ENCODE peak calls at places on chromosomes 4 and X, in ten cellular contexts. E is left ventricle myocardium inferior, D is GM12864, L is thyroid gland, J is BE2C, T is mucosa of descending colon, K is fibroblast of pulmonary artery, X is ascending aorta, W is AG04450, Q is tibial nerve. N is an unnamed sample.

GRCh38 chrX:19677121-19677520 is 161.8 kb upstream of the MAP3K15 start:
- DNase-seq in E (no peak), X (no peak), T (no peak), L (no peak), J (no peak), K (no peak), Q (no peak), W (no peak), D (no peak), N (no peak)

GRCh38 chr4:48300004-48300403 is 30.4 kb upstream of the TEC start:
- DNase-seq in K (no peak), Q (no peak), E (no peak), L (no peak), X (no peak), T (no peak), D (no peak), W (no peak), J (no peak), N (no peak)

GRCh38 chr4:19117022-19117421 is 1095.5 kb upstream of the LCORL start:
- DNase-seq in K (no peak), L (no peak), E (no peak), T (no peak), J (no peak), Q (no peak), X (no peak), W (no peak), D (no peak), N (no peak)

GRCh38 chr4:2793578-2793919 is 664 bp downstream of the SH3BP2 start:
- DNase-seq in Q (peak; percentile 12), X (peak; percentile 71), W (no peak), E (peak; percentile 44), J (peak; percentile 13), D (no peak), K (peak; percentile 50), L (peak; percentile 42), T (peak; percentile 71), N (peak; percentile 20)

GRCh38 chrX:44012484-44013096 is 39.4 kb upstream of the NDP start:
- DNase-seq in K (peak; percentile 61), Q (no peak), T (peak; percentile 7), L (peak; percentile 2), D (no peak), X (peak; percentile 75), J (no peak), W (no peak), E (peak; percentile 18), N (peak; percentile 48)

GRCh38 chrX:51420610-51421009 is 75.8 kb downstream of the NUDT11 start:
- DNase-seq in X (no peak), K (peak; percentile 55), L (no peak), J (peak; percentile 22), E (no peak), Q (no peak), D (no peak), T (no peak), W (peak; percentile 1), N (no peak)

GRCh38 chrX:25005034-25005381 is 10.8 kb downstream of the ARX start:
- DNase-seq in J (no peak), T (no peak), D (no peak), K (no peak), X (no peak), E (no peak), W (no peak), L (no peak), Q (no peak), N (no peak)

GRCh38 chrX:68750316-68750715 is 78.5 kb upstream of the EFNB1 start:
- DNase-seq in D (no peak), K (no peak), X (no peak), W (no peak), T (no peak), E (no peak), Q (no peak), L (no peak), J (no peak), N (no peak)

GRCh38 chrX:56728321-56728720 is 722 bp upstream of the NBDY start:
- DNase-seq in X (no peak), Q (no peak), K (peak; percentile 22), L (no peak), D (no peak), E (no peak), W (no peak), J (no peak), T (no peak), N (no peak)

GRCh38 chrX:110037181-110037580 is 34.3 kb downstream of the TMEM164 start:
- DNase-seq in L (no peak), W (no peak), D (no peak), Q (no peak), T (no peak), X (no peak), J (no peak), E (no peak), K (no peak), N (no peak)

GRCh38 chr4:85318415-85318814 is 156.5 kb upstream of the ARHGAP24 start:
- DNase-seq in X (no peak), L (no peak), T (no peak), J (no peak), K (no peak), D (no peak), W (no peak), Q (no peak), E (no peak), N (no peak)

GRCh38 chrX:98516120-98516519 is 1632.4 kb downstream of the RPA4 start:
- DNase-seq in Q (no peak), T (no peak), J (no peak), W (no peak), L (no peak), D (no peak), K (no peak), X (no peak), E (no peak), N (no peak)

GRCh38 chr4:80446248-80446647 is 110.7 kb downstream of the CFAP299 start:
- DNase-seq in Q (no peak), T (no peak), K (no peak), D (no peak), L (no peak), W (no peak), E (no peak), J (no peak), X (no peak), N (no peak)

GRCh38 chr4:11505225-11505971 is 76.7 kb upstream of the HS3ST1 start:
- DNase-seq in T (no peak), Q (no peak), K (peak; percentile 63), J (no peak), X (no peak), W (no peak), D (no peak), L (no peak), E (no peak), N (no peak)

GRCh38 chr4:83964996-83965541 is 429.2 kb downstream of the GPAT3 start:
- DNase-seq in E (no peak), K (peak; percentile 10), W (no peak), L (no peak), D (no peak), Q (no peak), J (no peak), X (no peak), T (no peak), N (no peak)

GRCh38 chr4:100949350-100949935 is 397.9 kb downstream of the PPP3CA start:
- DNase-seq in D (no peak), L (no peak), K (no peak), E (no peak), J (no peak), T (no peak), X (no peak), W (no peak), Q (no peak), N (no peak)

GRCh38 chr4:168070903-168071302 is 21.4 kb upstream of the ANXA10 start:
- DNase-seq in J (no peak), K (peak; percentile 2), L (no peak), Q (no peak), D (no peak), X (no peak), W (no peak), E (no peak), T (no peak), N (no peak)

DNA sequence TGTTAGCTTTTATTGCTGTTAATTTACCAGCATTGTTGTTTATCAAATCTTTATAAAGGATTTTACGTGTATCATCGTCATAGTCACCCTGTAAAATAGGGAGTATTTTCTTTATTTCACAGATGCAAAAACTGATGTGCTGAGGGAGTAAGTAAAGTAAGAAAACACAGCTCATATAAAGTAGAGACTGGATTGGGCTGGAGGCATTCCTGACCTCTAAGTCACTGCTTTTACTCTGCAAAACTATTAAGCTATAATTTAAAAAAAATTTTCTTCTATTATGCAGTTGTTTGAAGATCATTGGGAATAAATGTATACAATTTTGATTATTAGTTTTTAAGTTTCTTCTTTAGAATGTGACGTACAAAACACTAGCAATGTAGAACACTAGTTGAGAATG is 45.9 kb downstream of the NUDT6 start:
- DNase-seq in K (no peak), L (no peak), W (no peak), T (no peak), E (no peak), J (no peak), Q (no peak), X (no peak), D (no peak), N (no peak)
- TF ChIP-seq CTCF in K (no peak), L (no peak), W (no peak), T (no peak), E (no peak), J (no peak), Q (no peak), X (no peak), D (no peak), N (no peak)

GRCh38 chrX:30735839-30736238 is 82.6 kb downstream of the GK start:
- DNase-seq in E (peak; percentile 15), J (peak; percentile 59), L (peak; percentile 16), Q (peak; percentile 20), X (no peak), D (peak; percentile 21), T (peak; percentile 42), W (peak; percentile 2), K (peak; percentile 67), N (peak; percentile 20)
- TF ChIP-seq CTCF in E (peak; percentile 59), J (peak; percentile 73), L (peak; percentile 28), Q (peak; percentile 42), X (no peak), D (peak; percentile 75), T (no peak), W (peak; percentile 69), K (peak; percentile 70), N (peak; percentile 49)

GRCh38 chrX:86133761-86134160 is 14.5 kb upstream of the DACH2 start:
- DNase-seq in L (no peak), D (no peak), T (no peak), Q (no peak), X (no peak), J (no peak), K (peak; percentile 20), E (no peak), W (no peak), N (no peak)
- TF ChIP-seq CTCF in L (peak; percentile 38), D (peak; percentile 29), T (no peak), Q (no peak), X (no peak), J (peak; percentile 51), K (peak; percentile 59), E (peak; percentile 53), W (peak; percentile 61), N (no peak)

DNA sequence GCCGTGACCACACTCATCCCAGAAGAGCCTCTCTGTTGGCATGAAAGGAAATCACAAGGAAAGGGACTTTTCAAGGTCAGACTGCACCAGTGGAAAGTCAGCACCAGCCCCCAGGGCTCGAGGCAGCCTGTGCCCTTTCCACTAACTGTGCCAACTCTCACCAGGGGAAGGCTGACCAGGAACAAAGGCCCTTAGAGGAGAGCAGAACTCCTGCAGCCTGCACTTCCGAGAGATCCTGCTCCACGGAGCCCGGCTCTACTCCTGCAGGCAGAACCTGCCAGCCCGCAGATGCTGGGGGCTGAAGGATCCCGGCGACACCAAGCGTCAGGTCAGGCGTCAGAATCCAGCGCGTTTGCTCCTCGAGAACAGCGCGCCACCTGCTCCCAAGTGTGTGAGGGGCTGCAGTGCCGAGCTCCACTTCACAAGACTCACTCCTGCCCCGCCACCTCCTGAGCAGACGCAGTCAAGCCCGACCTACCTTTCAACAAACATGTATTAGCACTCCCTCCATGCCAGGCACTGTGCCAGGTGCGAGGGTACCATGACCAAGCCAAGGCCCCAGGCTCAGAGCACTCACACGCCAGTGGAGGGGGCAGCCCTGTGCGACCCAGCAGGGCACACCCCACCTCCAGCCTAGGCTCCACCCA is 13.6 kb upstream of the HELT start:
- DNase-seq in X (no peak), D (no peak), J (peak; percentile 26), E (peak; percentile 27), T (peak; percentile 42), L (peak; percentile 95), K (no peak), Q (no peak), W (no peak), N (no peak)
- TF ChIP-seq CTCF in X (no peak), D (no peak), J (no peak), E (no peak), T (no peak), L (no peak), K (no peak), Q (no peak), W (no peak), N (no peak)

N was measured in natural killer cell.